ENCODE peak calls at places on chromosomes 12 and 14, in six cellular contexts. One of them, this sample, is unnamed.

GRCh38 chr12:95700316-95700785 is 90.2 kb downstream of the NTN4 start:
- DNase-seq in Panc1: no peak
- DNase-seq in fibroblast of lung: peak; percentile 99
- DNase-seq in lung: no peak
- DNase-seq in sigmoid colon: no peak
- DNase-seq in fibroblast of pulmonary artery: peak; percentile 47
- DNase-seq in this sample: no peak

GRCh38 chr14:33062476-33062875 is 123.8 kb downstream of the NPAS3 start:
- DNase-seq in Panc1: no peak
- DNase-seq in fibroblast of lung: no peak
- DNase-seq in lung: no peak
- DNase-seq in sigmoid colon: no peak
- DNase-seq in fibroblast of pulmonary artery: no peak
- DNase-seq in this sample: no peak

GRCh38 chr14:72000907-72001306 is 68.7 kb downstream of the RGS6 start:
- DNase-seq in Panc1: no peak
- DNase-seq in fibroblast of lung: no peak
- DNase-seq in lung: no peak
- DNase-seq in sigmoid colon: no peak
- DNase-seq in fibroblast of pulmonary artery: no peak
- DNase-seq in this sample: no peak

GRCh38 chr12:69350002-69350626 is 1.9 kb downstream of the LYZ start:
- DNase-seq in Panc1: no peak
- DNase-seq in fibroblast of lung: no peak
- DNase-seq in lung: no peak
- DNase-seq in sigmoid colon: no peak
- DNase-seq in fibroblast of pulmonary artery: no peak
- DNase-seq in this sample: no peak

GRCh38 chr12:108191086-108191485 is 62.0 kb downstream of the WSCD2 start:
- DNase-seq in Panc1: no peak
- DNase-seq in fibroblast of lung: no peak
- DNase-seq in lung: no peak
- DNase-seq in sigmoid colon: no peak
- DNase-seq in fibroblast of pulmonary artery: no peak
- DNase-seq in this sample: no peak

GRCh38 chr14:52873694-52874093 is 77.2 kb downstream of the FERMT2 start:
- DNase-seq in Panc1: no peak
- DNase-seq in fibroblast of lung: no peak
- DNase-seq in lung: no peak
- DNase-seq in sigmoid colon: peak; percentile 77
- DNase-seq in fibroblast of pulmonary artery: peak; percentile 76
- DNase-seq in this sample: no peak

GRCh38 chr12:29735604-29736003 is 48.1 kb downstream of the TMTC1 start:
- DNase-seq in Panc1: no peak
- DNase-seq in fibroblast of lung: no peak
- DNase-seq in lung: no peak
- DNase-seq in sigmoid colon: no peak
- DNase-seq in fibroblast of pulmonary artery: no peak
- DNase-seq in this sample: no peak

GRCh38 chr12:120649442-120650248 is 9.2 kb downstream of the CABP1 start:
- DNase-seq in Panc1: no peak
- DNase-seq in fibroblast of lung: no peak
- DNase-seq in lung: no peak
- DNase-seq in sigmoid colon: no peak
- DNase-seq in fibroblast of pulmonary artery: no peak
- DNase-seq in this sample: no peak

GRCh38 chr14:93982684-93983007 is 6.3 kb upstream of the ASB2 start:
- DNase-seq in Panc1: no peak
- DNase-seq in fibroblast of lung: no peak
- DNase-seq in lung: no peak
- DNase-seq in sigmoid colon: no peak
- DNase-seq in fibroblast of pulmonary artery: no peak
- DNase-seq in this sample: no peak

GRCh38 chr14:92108345-92109254 is 2.2 kb upstream of the ATXN3 start:
- DNase-seq in Panc1: no peak
- DNase-seq in fibroblast of lung: no peak
- DNase-seq in lung: no peak
- DNase-seq in sigmoid colon: no peak
- DNase-seq in fibroblast of pulmonary artery: no peak
- DNase-seq in this sample: no peak

GRCh38 chr14:87233806-87234384 is 759.1 kb downstream of the GALC start:
- DNase-seq in Panc1: no peak
- DNase-seq in fibroblast of lung: no peak
- DNase-seq in lung: no peak
- DNase-seq in sigmoid colon: no peak
- DNase-seq in fibroblast of pulmonary artery: no peak
- DNase-seq in this sample: no peak

GRCh38 chr14:60002819-60003492 is 83.0 kb downstream of the LRRC9 start:
- DNase-seq in Panc1: no peak
- DNase-seq in fibroblast of lung: no peak
- DNase-seq in lung: no peak
- DNase-seq in sigmoid colon: no peak
- DNase-seq in fibroblast of pulmonary artery: no peak
- DNase-seq in this sample: no peak

GRCh38 chr14:49418789-49419188 is 167.4 kb downstream of the RPS29 start:
- DNase-seq in Panc1: no peak
- DNase-seq in fibroblast of lung: no peak
- DNase-seq in lung: no peak
- DNase-seq in sigmoid colon: no peak
- DNase-seq in fibroblast of pulmonary artery: no peak
- DNase-seq in this sample: no peak

GRCh38 chr14:24705840-24706239 is 71.8 kb upstream of the GZMB start:
- DNase-seq in Panc1: no peak
- DNase-seq in fibroblast of lung: no peak
- DNase-seq in lung: no peak
- DNase-seq in sigmoid colon: no peak
- DNase-seq in fibroblast of pulmonary artery: no peak
- DNase-seq in this sample: no peak

GRCh38 chr14:87615822-87616679 is 376.9 kb downstream of the GALC start:
- DNase-seq in Panc1: peak; percentile 25
- DNase-seq in fibroblast of lung: peak; percentile 33
- DNase-seq in lung: peak; percentile 35
- DNase-seq in sigmoid colon: peak; percentile 63
- DNase-seq in fibroblast of pulmonary artery: peak; percentile 45
- DNase-seq in this sample: peak; percentile 54

GRCh38 chr12:94186461-94187237 is 38.3 kb downstream of the PLXNC1 start:
- DNase-seq in Panc1: no peak
- DNase-seq in fibroblast of lung: peak; percentile 71
- DNase-seq in lung: no peak
- DNase-seq in sigmoid colon: peak; percentile 75
- DNase-seq in fibroblast of pulmonary artery: peak; percentile 67
- DNase-seq in this sample: peak; percentile 39

GRCh38 chr14:24710403-24711063 is 76.5 kb upstream of the GZMB start:
- DNase-seq in Panc1: no peak
- DNase-seq in fibroblast of lung: peak; percentile 40
- DNase-seq in lung: peak; percentile 49
- DNase-seq in sigmoid colon: no peak
- DNase-seq in fibroblast of pulmonary artery: peak; percentile 75
- DNase-seq in this sample: peak; percentile 33

GRCh38 chr14:89443002-89443660 is 26.1 kb upstream of the FOXN3 start:
- DNase-seq in Panc1: no peak
- DNase-seq in fibroblast of lung: peak; percentile 55
- DNase-seq in lung: no peak
- DNase-seq in sigmoid colon: no peak
- DNase-seq in fibroblast of pulmonary artery: peak; percentile 31
- DNase-seq in this sample: no peak

GRCh38 chr14:58808828-58809227 is 171.1 kb downstream of the DACT1 start:
- DNase-seq in Panc1: no peak
- DNase-seq in fibroblast of lung: no peak
- DNase-seq in lung: peak; percentile 31
- DNase-seq in sigmoid colon: no peak
- DNase-seq in fibroblast of pulmonary artery: peak; percentile 62
- DNase-seq in this sample: no peak

GRCh38 chr14:61887628-61888027 is 125.4 kb downstream of the SNAPC1 start:
- DNase-seq in Panc1: no peak
- DNase-seq in fibroblast of lung: peak; percentile 68
- DNase-seq in lung: no peak
- DNase-seq in sigmoid colon: no peak
- DNase-seq in fibroblast of pulmonary artery: no peak
- DNase-seq in this sample: no peak

GRCh38 chr12:54125950-54126695 is 62.7 kb downstream of the SMUG1 start:
- DNase-seq in Panc1: no peak
- DNase-seq in fibroblast of lung: no peak
- DNase-seq in lung: no peak
- DNase-seq in sigmoid colon: peak; percentile 80
- DNase-seq in fibroblast of pulmonary artery: no peak
- DNase-seq in this sample: peak; percentile 54

GRCh38 chr12:130437555-130438242 is 100.0 kb downstream of the PIWIL1 start:
- DNase-seq in Panc1: no peak
- DNase-seq in fibroblast of lung: no peak
- DNase-seq in lung: no peak
- DNase-seq in sigmoid colon: peak; percentile 36
- DNase-seq in fibroblast of pulmonary artery: no peak
- DNase-seq in this sample: no peak

GRCh38 chr12:2129076-2129475 is 76.3 kb downstream of the CACNA1C start:
- DNase-seq in Panc1: no peak
- DNase-seq in fibroblast of lung: peak; percentile 50
- DNase-seq in lung: no peak
- DNase-seq in sigmoid colon: peak; percentile 87
- DNase-seq in fibroblast of pulmonary artery: no peak
- DNase-seq in this sample: no peak

GRCh38 chr14:51208982-51209381 is 31.1 kb upstream of the TMX1 start:
- DNase-seq in Panc1: no peak
- DNase-seq in fibroblast of lung: no peak
- DNase-seq in lung: no peak
- DNase-seq in sigmoid colon: no peak
- DNase-seq in fibroblast of pulmonary artery: no peak
- DNase-seq in this sample: no peak

GRCh38 chr14:21408152-21408551 is 24.3 kb upstream of the SUPT16H start:
- DNase-seq in Panc1: no peak
- DNase-seq in fibroblast of lung: peak; percentile 76
- DNase-seq in lung: no peak
- DNase-seq in sigmoid colon: no peak
- DNase-seq in fibroblast of pulmonary artery: peak; percentile 76
- DNase-seq in this sample: no peak

DNA sequence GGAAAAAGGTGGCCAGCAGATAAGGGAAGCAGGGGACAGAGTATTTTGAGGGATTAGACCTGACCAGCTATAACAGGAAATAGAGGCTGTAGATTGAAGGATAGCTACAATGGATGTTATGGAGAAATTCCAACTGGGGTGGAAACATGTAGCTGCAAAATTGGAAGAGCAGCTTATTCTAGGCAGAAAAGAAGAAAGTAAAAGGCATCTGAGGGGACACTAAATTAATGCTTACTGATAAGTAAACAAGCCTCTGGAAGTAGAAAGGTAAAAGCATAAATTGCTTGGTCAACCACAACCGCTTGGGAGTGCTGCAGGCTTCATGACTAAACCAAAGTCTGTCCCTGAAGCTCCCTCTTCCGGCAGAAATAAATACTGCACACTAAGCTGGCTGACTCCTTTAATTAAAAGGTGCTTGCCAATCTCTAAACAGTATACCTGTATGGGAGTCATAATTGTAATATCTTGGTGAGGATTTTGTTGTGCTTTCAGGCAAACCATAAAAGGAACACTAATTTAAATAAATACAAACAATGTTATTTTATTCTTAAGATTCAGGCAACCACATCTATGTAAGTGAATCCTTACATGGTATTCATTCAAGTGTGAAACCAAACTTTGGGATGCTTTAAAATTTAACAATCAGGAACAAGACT is 7.7 kb downstream of the UBC start:
- DNase-seq in Panc1: no peak
- DNase-seq in fibroblast of lung: peak; percentile 85
- DNase-seq in lung: peak; percentile 93
- DNase-seq in sigmoid colon: peak; percentile 95
- DNase-seq in fibroblast of pulmonary artery: peak; percentile 94
- DNase-seq in this sample: peak; percentile 82
- TF ChIP-seq CTCF in Panc1: peak; percentile 98
- TF ChIP-seq CTCF in fibroblast of lung: peak; percentile 100
- TF ChIP-seq CTCF in lung: peak; percentile 100
- TF ChIP-seq CTCF in sigmoid colon: peak; percentile 99
- TF ChIP-seq CTCF in fibroblast of pulmonary artery: peak; percentile 100
- TF ChIP-seq CTCF in this sample: peak; percentile 98

DNA sequence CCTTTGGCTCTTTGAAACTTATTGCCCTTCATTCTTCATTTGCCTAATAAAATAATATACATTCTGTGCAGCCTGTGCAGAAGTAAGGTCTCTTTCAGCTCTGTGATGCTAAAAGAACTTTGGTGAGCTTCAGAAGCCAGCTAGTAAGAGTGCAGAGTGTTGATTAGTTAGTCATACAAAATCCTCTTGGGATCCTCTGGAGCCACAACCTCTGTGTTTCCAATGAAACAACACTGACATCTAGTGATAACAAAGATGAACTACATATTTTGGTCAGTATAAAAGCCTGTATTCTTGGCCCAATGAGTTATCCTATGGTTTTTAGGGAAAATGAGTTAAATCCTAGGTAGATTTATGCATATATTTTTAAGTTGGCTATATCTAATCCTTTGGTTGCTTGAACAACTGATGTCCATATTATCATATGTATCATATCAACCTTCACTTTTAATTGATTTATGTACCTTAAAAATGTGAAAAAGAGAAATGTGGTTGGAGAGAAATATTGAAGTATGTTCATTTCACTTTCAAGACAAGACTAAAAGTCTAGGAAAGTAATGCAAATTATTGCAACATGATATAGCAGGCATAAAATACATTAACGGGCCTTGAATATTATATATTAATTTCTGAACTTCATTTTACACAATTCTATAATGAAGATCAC is 158.4 kb downstream of the KLHL28 start:
- DNase-seq in Panc1: peak; percentile 25
- DNase-seq in fibroblast of lung: peak; percentile 56
- DNase-seq in lung: no peak
- DNase-seq in sigmoid colon: no peak
- DNase-seq in fibroblast of pulmonary artery: peak; percentile 83
- DNase-seq in this sample: no peak
- TF ChIP-seq CTCF in Panc1: peak; percentile 63
- TF ChIP-seq CTCF in fibroblast of lung: peak; percentile 55
- TF ChIP-seq CTCF in lung: peak; percentile 34
- TF ChIP-seq CTCF in sigmoid colon: peak; percentile 37
- TF ChIP-seq CTCF in fibroblast of pulmonary artery: peak; percentile 62
- TF ChIP-seq CTCF in this sample: peak; percentile 80

DNA sequence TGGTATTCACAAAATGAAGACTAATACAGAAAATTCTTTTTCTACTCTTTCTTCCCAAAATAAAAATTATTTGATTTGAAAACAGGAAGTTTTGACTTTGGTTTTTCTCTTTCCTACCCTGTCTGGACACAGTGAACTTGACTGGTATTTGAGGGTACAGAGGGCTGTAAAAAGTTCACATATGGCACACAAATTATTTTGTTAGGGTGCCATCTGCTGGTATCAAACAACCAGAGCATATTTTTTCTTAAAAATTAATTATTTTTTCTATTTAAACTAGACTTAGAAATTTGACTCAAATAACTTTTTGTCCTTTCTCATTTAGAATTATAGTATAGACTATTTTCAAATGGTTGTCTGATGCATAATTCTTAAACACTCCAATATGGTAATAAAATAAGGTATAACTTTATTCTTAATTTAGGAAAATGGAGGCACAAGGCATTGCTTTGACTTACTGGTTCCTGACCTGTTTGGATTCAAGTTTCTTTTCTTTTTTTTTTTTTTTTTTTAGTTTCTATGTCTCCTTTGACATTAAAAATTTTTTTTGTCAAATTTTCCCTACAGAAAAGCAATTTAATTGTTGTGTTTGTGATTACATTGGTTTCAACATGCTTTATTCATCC is 390.6 kb downstream of the PRKD1 start:
- DNase-seq in Panc1: no peak
- DNase-seq in fibroblast of lung: peak; percentile 23
- DNase-seq in lung: no peak
- DNase-seq in sigmoid colon: no peak
- DNase-seq in fibroblast of pulmonary artery: peak; percentile 57
- DNase-seq in this sample: no peak
- TF ChIP-seq CTCF in Panc1: peak; percentile 49
- TF ChIP-seq CTCF in fibroblast of lung: peak; percentile 51
- TF ChIP-seq CTCF in lung: no peak
- TF ChIP-seq CTCF in sigmoid colon: no peak
- TF ChIP-seq CTCF in fibroblast of pulmonary artery: peak; percentile 52
- TF ChIP-seq CTCF in this sample: peak; percentile 60

GRCh38 chr12:102876883-102877282 is 40.2 kb downstream of the PAH start:
- DNase-seq in Panc1: no peak
- DNase-seq in fibroblast of lung: no peak
- DNase-seq in lung: no peak
- DNase-seq in sigmoid colon: no peak
- DNase-seq in fibroblast of pulmonary artery: no peak
- DNase-seq in this sample: no peak
- TF ChIP-seq CTCF in Panc1: peak; percentile 8
- TF ChIP-seq CTCF in fibroblast of lung: no peak
- TF ChIP-seq CTCF in lung: no peak
- TF ChIP-seq CTCF in sigmoid colon: no peak
- TF ChIP-seq CTCF in fibroblast of pulmonary artery: no peak
- TF ChIP-seq CTCF in this sample: no peak

This sample was measured in progenitor cell of endocrine pancreas.